ENCODE peak calls at places on chromosomes 7 and 10, in six cellular contexts. V, P, D, E, J and F are unnamed samples.

GRCh38 chr7:22267989-22268615 is 88.9 kb downstream of the RAPGEF5 start:
- DNase-seq in J (no peak), V (no peak), P (peak; percentile 40), D (no peak), E (no peak), F (no peak)

GRCh38 chr7:39525926-39526325 is 40.3 kb upstream of the YAE1 start:
- DNase-seq in D (no peak), E (no peak), P (peak; percentile 38), J (no peak), V (no peak), F (no peak)

GRCh38 chr7:129482781-129483180 is 19.6 kb upstream of the SMKR1 start:
- DNase-seq in E (no peak), D (no peak), V (no peak), P (no peak), J (no peak), F (no peak)

GRCh38 chr7:152443586-152443985 is 7.8 kb upstream of the KMT2C start:
- DNase-seq in V (no peak), P (no peak), D (no peak), E (no peak), J (no peak), F (no peak)

GRCh38 chr7:141999219-141999618 is 3.5 kb downstream of the MGAM start:
- DNase-seq in V (no peak), P (no peak), D (no peak), E (no peak), J (no peak), F (no peak)

GRCh38 chr7:69795932-69796331 is 197.7 kb downstream of the AUTS2 start:
- DNase-seq in E (no peak), V (no peak), D (no peak), J (no peak), P (no peak), F (no peak)

GRCh38 chr10:77392851-77393250 is 244.8 kb downstream of the KCNMA1 start:
- DNase-seq in D (no peak), E (peak; percentile 100), J (no peak), V (no peak), P (peak; percentile 96), F (no peak)

GRCh38 chr10:11663763-11664555 is 52.5 kb upstream of the USP6NL start:
- DNase-seq in E (no peak), D (no peak), V (no peak), P (no peak), J (no peak), F (no peak)

GRCh38 chr7:155456772-155457543 is 971 bp upstream of the EN2 start:
- DNase-seq in J (peak; percentile 79), P (peak; percentile 12), E (peak; percentile 40), D (no peak), V (peak; percentile 80), F (peak; percentile 66)

GRCh38 chr7:108088729-108089128 is 41.4 kb downstream of the LAMB4 start:
- DNase-seq in P (peak; percentile 25), E (no peak), D (no peak), J (no peak), V (peak; percentile 52), F (no peak)

GRCh38 chr7:116148108-116148507 is 62.2 kb upstream of the TES start:
- DNase-seq in V (no peak), D (no peak), J (no peak), E (no peak), P (no peak), F (no peak)

GRCh38 chr7:116145245-116145852 is 65.0 kb upstream of the TES start:
- DNase-seq in J (no peak), E (no peak), D (peak; percentile 3), P (no peak), V (no peak), F (no peak)

GRCh38 chr7:116152276-116152675 is 58.1 kb upstream of the TES start:
- DNase-seq in J (no peak), E (no peak), P (no peak), V (peak; percentile 18), D (no peak), F (no peak)

GRCh38 chr7:116153050-116153449 is 57.3 kb upstream of the TES start:
- DNase-seq in E (no peak), J (no peak), P (no peak), V (no peak), D (no peak), F (no peak)

DNA sequence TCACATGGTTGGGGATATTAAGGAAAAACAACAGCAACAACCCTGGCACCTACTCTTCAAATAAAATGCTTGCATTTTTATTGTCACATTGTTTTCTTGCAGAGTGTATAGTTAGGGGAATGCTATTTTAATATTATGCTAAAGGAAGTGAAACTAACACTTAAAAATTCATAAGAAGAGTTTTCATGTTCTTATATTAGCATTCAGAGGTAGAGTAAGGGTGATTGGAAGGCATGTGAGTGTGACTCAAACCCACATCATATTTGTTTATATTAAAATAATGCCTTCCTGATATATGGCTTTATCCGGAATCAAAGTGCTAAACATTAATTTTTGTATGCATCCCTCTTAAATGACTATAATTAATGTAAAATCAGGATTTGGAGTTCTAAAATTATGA is 59.8 kb upstream of the TES start:
- DNase-seq in P (no peak), D (no peak), V (no peak), J (no peak), E (no peak), F (no peak)
- H3K4me3 ChIP-seq in P (no peak overlapping the region), D (no peak overlapping the region), V (no peak overlapping the region), J (no peak overlapping the region), E (no peak overlapping the region), F (no peak overlapping the region)

DNA sequence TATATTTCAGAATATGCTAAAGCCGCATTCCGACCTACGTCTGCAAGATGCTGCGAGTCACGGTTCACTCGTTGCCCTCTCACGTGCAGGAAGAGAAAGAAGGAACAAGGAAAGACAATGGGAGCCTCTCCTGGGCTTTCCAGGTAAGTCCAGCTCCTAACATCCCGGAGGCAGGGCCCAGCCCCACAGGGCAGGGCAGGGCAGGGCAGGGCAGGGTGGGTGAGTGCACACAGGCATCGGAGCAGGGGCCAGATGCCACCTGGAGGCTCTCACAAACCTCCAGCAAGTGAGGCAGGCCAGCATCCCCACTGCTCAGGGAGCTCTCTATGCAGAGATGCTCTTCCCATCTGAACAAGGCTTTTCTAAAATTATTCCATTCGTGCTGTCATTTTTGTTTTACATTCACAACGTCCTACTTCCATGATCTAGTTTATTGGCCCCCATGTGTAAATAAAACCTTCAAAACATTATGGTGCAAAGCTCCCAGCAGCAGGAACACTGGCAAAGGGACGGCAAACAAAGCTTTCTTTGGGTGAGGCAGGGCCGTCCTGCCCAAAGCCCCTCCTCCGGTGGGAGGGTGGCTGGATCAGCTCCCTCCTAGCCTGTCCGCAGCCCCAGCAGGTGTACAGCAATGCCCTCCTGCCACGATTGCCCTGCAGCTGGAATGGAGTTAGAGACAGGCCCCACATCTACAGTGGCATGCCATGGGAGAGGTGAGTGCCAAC is 50.6 kb downstream of the VOPP1 start:
- DNase-seq in P (no peak), V (no peak), D (no peak), J (no peak), E (no peak), F (no peak)
- H3K4me3 ChIP-seq in P (no peak overlapping the region), V (no peak overlapping the region), D (no peak overlapping the region), J (no peak overlapping the region), E (no peak overlapping the region), F (no peak overlapping the region)

GRCh38 chr7:151397026-151397425 is 12.8 kb downstream of the WDR86 start:
- DNase-seq in V (no peak), P (no peak), E (no peak), J (peak; percentile 63), D (no peak), F (no peak)
- H3K4me3 ChIP-seq in V (no peak overlapping the region), P (no peak overlapping the region), E (no peak overlapping the region), J (no peak overlapping the region), D (no peak overlapping the region), F (no peak overlapping the region)

DNA sequence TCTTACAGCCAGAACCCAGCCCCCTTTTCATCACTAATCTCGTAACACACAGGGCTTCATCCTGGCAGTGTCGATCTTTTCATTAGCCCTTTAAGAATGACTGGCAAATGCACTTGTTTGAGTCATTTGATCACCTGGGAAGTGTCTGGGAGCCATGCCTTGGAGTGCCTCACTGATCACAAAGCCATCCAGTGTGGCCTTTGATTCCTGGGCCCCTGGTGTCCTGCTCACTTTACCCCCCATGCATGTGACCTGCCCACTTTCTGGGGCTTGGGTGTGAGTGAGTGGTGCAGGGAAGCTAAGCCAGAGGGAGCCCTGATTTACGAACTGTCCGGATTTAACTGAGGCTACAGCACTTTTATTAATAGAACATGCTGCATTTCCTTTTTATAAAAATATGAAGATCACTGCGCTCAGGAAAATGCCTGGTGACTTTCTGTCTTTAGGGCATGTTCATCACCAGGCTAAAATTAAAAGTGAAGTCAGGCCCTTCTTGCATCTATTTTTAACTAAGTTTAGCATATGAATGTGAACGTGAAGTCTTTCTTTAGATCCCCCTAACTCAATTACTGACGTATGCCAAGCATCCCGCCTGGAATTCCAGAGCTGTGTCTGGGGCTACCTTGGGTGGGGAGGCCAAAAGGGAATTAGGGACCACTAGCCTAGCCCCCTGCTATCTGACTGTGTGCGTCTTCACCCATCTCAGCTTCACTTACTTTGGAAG is 23.6 kb downstream of the RBM20 start:
- DNase-seq in E (no peak), J (no peak), V (peak; percentile 88), D (no peak), P (no peak), F (no peak)
- H3K4me3 ChIP-seq in E (no peak overlapping the region), J (no peak overlapping the region), V (no peak overlapping the region), D (no peak overlapping the region), P (no peak overlapping the region), F (no peak overlapping the region)

GRCh38 chr7:27164381-27165088 is 802 bp downstream of the HOXA9 start:
- DNase-seq in V (peak; percentile 66), J (peak; percentile 65), P (no peak), D (no peak), E (peak; percentile 40), F (peak; percentile 55)
- H3K4me3 ChIP-seq in V (no peak overlapping the region), J (no peak overlapping the region), P (no peak overlapping the region), D (no peak overlapping the region), E (peak overlapping the region; percentile 35), F (peak overlapping the region; percentile 17)

DNA sequence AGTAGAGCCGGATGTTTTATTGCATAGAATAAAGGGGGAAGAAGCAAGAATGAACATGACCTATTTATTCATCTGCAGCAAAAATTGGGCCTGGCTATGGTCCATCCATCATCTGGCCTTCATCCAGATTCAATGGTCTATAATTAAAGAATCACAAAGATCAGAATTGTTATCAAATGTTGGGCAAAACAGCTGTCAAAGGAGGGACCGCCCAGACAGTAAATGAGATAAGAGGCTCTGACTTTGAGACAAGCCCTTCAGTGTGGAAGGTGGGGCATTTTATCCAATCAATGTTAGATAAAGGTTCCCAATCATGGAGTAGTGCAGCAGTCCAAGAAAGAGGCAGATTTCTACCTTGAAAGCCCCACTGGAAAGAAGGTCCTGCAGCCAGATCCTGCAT is 153.5 kb downstream of the PARD3 start:
- DNase-seq in V (no peak), D (no peak), J (no peak), P (no peak), E (no peak), F (no peak)
- H3K4me3 ChIP-seq in V (no peak overlapping the region), D (no peak overlapping the region), J (no peak overlapping the region), P (no peak overlapping the region), E (no peak overlapping the region), F (no peak overlapping the region)

DNA sequence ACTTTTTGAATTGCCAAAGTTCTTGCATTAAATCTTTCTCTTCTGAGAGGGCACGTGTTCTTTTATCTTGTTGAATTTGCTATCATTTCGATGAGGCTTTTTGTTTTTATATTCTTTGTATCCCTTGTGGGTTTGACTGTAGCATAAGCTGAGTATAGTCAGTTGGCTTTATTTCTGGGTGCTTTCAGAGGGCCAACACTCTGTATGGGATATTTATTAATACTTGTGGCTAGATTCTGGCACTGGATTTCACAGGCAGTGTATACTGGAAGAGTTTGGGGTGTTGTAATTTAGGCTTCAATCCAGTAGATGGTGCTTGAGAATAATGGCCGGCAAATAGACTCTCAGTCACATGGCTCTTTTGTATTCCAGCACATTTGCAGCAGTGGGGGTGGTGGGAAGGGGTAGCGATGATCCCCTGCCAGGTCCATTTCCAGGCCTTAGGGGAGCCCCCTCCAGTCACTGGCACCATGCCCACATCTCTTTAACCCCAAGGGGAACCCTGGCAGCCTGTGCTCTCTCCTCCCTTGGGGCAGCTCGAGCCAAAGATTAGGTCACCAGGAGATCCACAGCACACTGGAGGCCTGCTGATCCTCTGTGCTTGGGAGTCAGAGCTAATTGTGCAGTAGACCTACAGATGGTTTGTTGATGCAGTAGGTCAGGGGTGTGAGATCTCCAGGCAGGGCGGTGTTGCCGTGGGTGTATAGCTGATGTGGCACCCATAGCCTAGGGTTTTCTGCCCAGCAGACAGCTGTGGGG is 81.7 kb downstream of the PTPN20 start:
- DNase-seq in V (peak; percentile 74), J (no peak), E (peak; percentile 14), D (no peak), P (peak; percentile 23), F (no peak)
- H3K4me3 ChIP-seq in V (no peak overlapping the region), J (no peak overlapping the region), E (no peak overlapping the region), D (no peak overlapping the region), P (no peak overlapping the region), F (no peak overlapping the region)